ENCODE peak calls at places on chromosomes 16 and 17, in eight cellular contexts. One of them, this sample, is unnamed.

GRCh38 chr16:31696968-31697743 is 169.5 kb downstream of the AHSP start:
- DNase-seq in MCF 10A: peak
- DNase-seq in activated CD4-positive, alpha-beta T cell treated with anti-CD3 and anti-CD28 coated beads, Interleukin-2, amount 50 U/mL, for 1 hour: no peak
- DNase-seq in ELR: peak
- DNase-seq in GM20000: no peak
- DNase-seq in NCI-H1092 treated with DMSO at 0.1 percent for 48 hours: peak
- DNase-seq in psoas muscle: no peak
- DNase-seq in NCI-H524: peak
- DNase-seq in this sample: peak

GRCh38 chr16:54331241-54332002 is 44.8 kb upstream of the IRX3 start:
- DNase-seq in NCI-H1092 treated with DMSO at 0.1 percent for 48 hours: no peak
- DNase-seq in activated CD4-positive, alpha-beta T cell treated with anti-CD3 and anti-CD28 coated beads, Interleukin-2, amount 50 U/mL, for 1 hour: no peak
- DNase-seq in GM20000: no peak
- DNase-seq in MCF 10A: no peak
- DNase-seq in psoas muscle: no peak
- DNase-seq in ELR: no peak
- DNase-seq in NCI-H524: no peak
- DNase-seq in this sample: no peak

GRCh38 chr17:43881758-43882505 is 25.4 kb downstream of the MPP2 start:
- DNase-seq in ELR: no peak
- DNase-seq in MCF 10A: no peak
- DNase-seq in NCI-H1092 treated with DMSO at 0.1 percent for 48 hours: no peak
- DNase-seq in activated CD4-positive, alpha-beta T cell treated with anti-CD3 and anti-CD28 coated beads, Interleukin-2, amount 50 U/mL, for 1 hour: no peak
- DNase-seq in GM20000: no peak
- DNase-seq in psoas muscle: no peak
- DNase-seq in NCI-H524: no peak
- DNase-seq in this sample: no peak

GRCh38 chr16:83420206-83420760 is 387.5 kb upstream of the HSBP1 start:
- DNase-seq in activated CD4-positive, alpha-beta T cell treated with anti-CD3 and anti-CD28 coated beads, Interleukin-2, amount 50 U/mL, for 1 hour: no peak
- DNase-seq in MCF 10A: peak
- DNase-seq in GM20000: no peak
- DNase-seq in psoas muscle: no peak
- DNase-seq in NCI-H1092 treated with DMSO at 0.1 percent for 48 hours: no peak
- DNase-seq in NCI-H524: no peak
- DNase-seq in ELR: peak
- DNase-seq in this sample: no peak

GRCh38 chr17:17822189-17822978 is 14.4 kb downstream of the SREBF1 start:
- DNase-seq in GM20000: no peak
- DNase-seq in NCI-H524: no peak
- DNase-seq in psoas muscle: peak
- DNase-seq in MCF 10A: peak
- DNase-seq in activated CD4-positive, alpha-beta T cell treated with anti-CD3 and anti-CD28 coated beads, Interleukin-2, amount 50 U/mL, for 1 hour: no peak
- DNase-seq in ELR: peak
- DNase-seq in NCI-H1092 treated with DMSO at 0.1 percent for 48 hours: no peak
- DNase-seq in this sample: no peak

GRCh38 chr16:9555051-9555450 is 463.6 kb downstream of the HAPSTR1 start:
- DNase-seq in NCI-H1092 treated with DMSO at 0.1 percent for 48 hours: no peak
- DNase-seq in GM20000: no peak
- DNase-seq in NCI-H524: no peak
- DNase-seq in activated CD4-positive, alpha-beta T cell treated with anti-CD3 and anti-CD28 coated beads, Interleukin-2, amount 50 U/mL, for 1 hour: no peak
- DNase-seq in MCF 10A: no peak
- DNase-seq in ELR: no peak
- DNase-seq in psoas muscle: no peak
- DNase-seq in this sample: no peak

GRCh38 chr16:56882077-56882476 is 17.1 kb downstream of the SLC12A3 start:
- DNase-seq in ELR: no peak
- DNase-seq in GM20000: no peak
- DNase-seq in psoas muscle: no peak
- DNase-seq in NCI-H524: no peak
- DNase-seq in MCF 10A: no peak
- DNase-seq in activated CD4-positive, alpha-beta T cell treated with anti-CD3 and anti-CD28 coated beads, Interleukin-2, amount 50 U/mL, for 1 hour: no peak
- DNase-seq in NCI-H1092 treated with DMSO at 0.1 percent for 48 hours: no peak
- DNase-seq in this sample: no peak

GRCh38 chr17:82060001-82060380 is 5.6 kb downstream of the DUS1L start:
- DNase-seq in NCI-H1092 treated with DMSO at 0.1 percent for 48 hours: no peak
- DNase-seq in ELR: no peak
- DNase-seq in MCF 10A: no peak
- DNase-seq in GM20000: no peak
- DNase-seq in psoas muscle: peak
- DNase-seq in activated CD4-positive, alpha-beta T cell treated with anti-CD3 and anti-CD28 coated beads, Interleukin-2, amount 50 U/mL, for 1 hour: no peak
- DNase-seq in NCI-H524: no peak
- DNase-seq in this sample: no peak

GRCh38 chr17:37358098-37358829 is 17.5 kb upstream of the C17orf78 start:
- DNase-seq in ELR: peak
- DNase-seq in activated CD4-positive, alpha-beta T cell treated with anti-CD3 and anti-CD28 coated beads, Interleukin-2, amount 50 U/mL, for 1 hour: peak
- DNase-seq in MCF 10A: peak
- DNase-seq in NCI-H524: peak
- DNase-seq in NCI-H1092 treated with DMSO at 0.1 percent for 48 hours: peak
- DNase-seq in psoas muscle: peak
- DNase-seq in GM20000: peak
- DNase-seq in this sample: peak

GRCh38 chr17:40097931-40098845 is 2.2 kb downstream of the NR1D1 start:
- DNase-seq in ELR: peak
- DNase-seq in psoas muscle: peak
- DNase-seq in NCI-H1092 treated with DMSO at 0.1 percent for 48 hours: no peak
- DNase-seq in MCF 10A: peak
- DNase-seq in GM20000: no peak
- DNase-seq in NCI-H524: no peak
- DNase-seq in activated CD4-positive, alpha-beta T cell treated with anti-CD3 and anti-CD28 coated beads, Interleukin-2, amount 50 U/mL, for 1 hour: no peak
- DNase-seq in this sample: peak

GRCh38 chr16:82432261-82432660 is 194.5 kb upstream of the CDH13 start:
- DNase-seq in MCF 10A: no peak
- DNase-seq in GM20000: no peak
- DNase-seq in activated CD4-positive, alpha-beta T cell treated with anti-CD3 and anti-CD28 coated beads, Interleukin-2, amount 50 U/mL, for 1 hour: no peak
- DNase-seq in psoas muscle: no peak
- DNase-seq in NCI-H524: no peak
- DNase-seq in ELR: no peak
- DNase-seq in NCI-H1092 treated with DMSO at 0.1 percent for 48 hours: no peak
- DNase-seq in this sample: no peak

GRCh38 chr17:79082311-79083190 is 7.9 kb downstream of the ENGASE start:
- DNase-seq in activated CD4-positive, alpha-beta T cell treated with anti-CD3 and anti-CD28 coated beads, Interleukin-2, amount 50 U/mL, for 1 hour: peak
- DNase-seq in NCI-H524: peak
- DNase-seq in NCI-H1092 treated with DMSO at 0.1 percent for 48 hours: no peak
- DNase-seq in MCF 10A: peak
- DNase-seq in psoas muscle: peak
- DNase-seq in ELR: peak
- DNase-seq in GM20000: peak
- DNase-seq in this sample: peak

GRCh38 chr17:80192268-80192667 is 22.4 kb downstream of the CARD14 start:
- DNase-seq in ELR: no peak
- DNase-seq in GM20000: no peak
- DNase-seq in psoas muscle: no peak
- DNase-seq in NCI-H524: no peak
- DNase-seq in MCF 10A: no peak
- DNase-seq in activated CD4-positive, alpha-beta T cell treated with anti-CD3 and anti-CD28 coated beads, Interleukin-2, amount 50 U/mL, for 1 hour: no peak
- DNase-seq in NCI-H1092 treated with DMSO at 0.1 percent for 48 hours: no peak
- DNase-seq in this sample: no peak

This sample was measured in RWPE1.